ENCODE peak calls at places on chromosomes 7 and 10, in four cellular contexts. One of them, this sample, is unnamed.
A peak's percentile ranks its signal among the peaks of the same experiment; 100 is the strongest.

GRCh38 chr10:79185067-79185774 is 116.5 kb downstream of the ZMIZ1 start:
- DNase-seq in mammary epithelial cell: no peak
- DNase-seq in SK-N-SH: no peak
- DNase-seq in WTC11: no peak
- DNase-seq in this sample: peak; percentile 29

GRCh38 chr10:635088-635861 is 54.2 kb downstream of the DIP2C start:
- DNase-seq in mammary epithelial cell: no peak
- DNase-seq in SK-N-SH: no peak
- DNase-seq in WTC11: no peak
- DNase-seq in this sample: no peak

GRCh38 chr10:21363087-21363752 is 162.3 kb downstream of the SKIDA1 start:
- DNase-seq in mammary epithelial cell: no peak
- DNase-seq in SK-N-SH: no peak
- DNase-seq in WTC11: no peak
- DNase-seq in this sample: no peak

GRCh38 chr10:31758495-31758894 is 170.1 kb downstream of the ARHGAP12 start:
- DNase-seq in mammary epithelial cell: no peak
- DNase-seq in SK-N-SH: no peak
- DNase-seq in WTC11: no peak
- DNase-seq in this sample: no peak

GRCh38 chr7:119090851-119091250 is 866.3 kb downstream of the ANKRD7 start:
- DNase-seq in mammary epithelial cell: peak; percentile 28
- DNase-seq in SK-N-SH: no peak
- DNase-seq in WTC11: no peak
- DNase-seq in this sample: no peak

GRCh38 chr7:22452142-22452763 is 47.7 kb downstream of the STEAP1B start:
- DNase-seq in mammary epithelial cell: no peak
- DNase-seq in SK-N-SH: peak; percentile 74
- DNase-seq in WTC11: peak; percentile 86
- DNase-seq in this sample: peak; percentile 90

GRCh38 chr10:133235891-133236321 is 1.7 kb upstream of the VENTX start:
- DNase-seq in mammary epithelial cell: no peak
- DNase-seq in SK-N-SH: no peak
- DNase-seq in WTC11: no peak
- DNase-seq in this sample: no peak

GRCh38 chr7:2170576-2171521 is 61.9 kb downstream of the MAD1L1 start:
- DNase-seq in mammary epithelial cell: no peak
- DNase-seq in SK-N-SH: peak; percentile 36
- DNase-seq in WTC11: no peak
- DNase-seq in this sample: no peak

GRCh38 chr10:57921140-57921539 is 346.6 kb downstream of the IPMK start:
- DNase-seq in mammary epithelial cell: peak; percentile 37
- DNase-seq in SK-N-SH: no peak
- DNase-seq in WTC11: no peak
- DNase-seq in this sample: no peak

GRCh38 chr7:1693991-1694524 is 24.0 kb downstream of the ELFN1 start:
- DNase-seq in mammary epithelial cell: no peak
- DNase-seq in SK-N-SH: peak; percentile 80
- DNase-seq in WTC11: peak; percentile 82
- DNase-seq in this sample: no peak

GRCh38 chr7:27221201-27221797 is 21.3 kb upstream of the EVX1 start:
- DNase-seq in mammary epithelial cell: peak; percentile 46
- DNase-seq in SK-N-SH: no peak
- DNase-seq in WTC11: no peak
- DNase-seq in this sample: no peak

GRCh38 chr10:73095479-73096021 is 1.1 kb downstream of the P4HA1 start:
- DNase-seq in mammary epithelial cell: peak; percentile 53
- DNase-seq in SK-N-SH: peak; percentile 39
- DNase-seq in WTC11: peak; percentile 28
- DNase-seq in this sample: no peak

GRCh38 chr7:123749537-123749857 is 694 bp upstream of the WASL start:
- DNase-seq in mammary epithelial cell: peak; percentile 79
- DNase-seq in SK-N-SH: no peak
- DNase-seq in WTC11: no peak
- DNase-seq in this sample: no peak
- TF ChIP-seq CTCF in mammary epithelial cell: peak; percentile 13
- TF ChIP-seq CTCF in SK-N-SH: peak; percentile 42
- TF ChIP-seq CTCF in WTC11: no peak
- TF ChIP-seq CTCF in this sample: peak; percentile 5

GRCh38 chr10:92027141-92027540 is 103.6 kb downstream of the BTAF1 start:
- DNase-seq in mammary epithelial cell: no peak
- DNase-seq in SK-N-SH: no peak
- DNase-seq in WTC11: no peak
- DNase-seq in this sample: no peak

DNA sequence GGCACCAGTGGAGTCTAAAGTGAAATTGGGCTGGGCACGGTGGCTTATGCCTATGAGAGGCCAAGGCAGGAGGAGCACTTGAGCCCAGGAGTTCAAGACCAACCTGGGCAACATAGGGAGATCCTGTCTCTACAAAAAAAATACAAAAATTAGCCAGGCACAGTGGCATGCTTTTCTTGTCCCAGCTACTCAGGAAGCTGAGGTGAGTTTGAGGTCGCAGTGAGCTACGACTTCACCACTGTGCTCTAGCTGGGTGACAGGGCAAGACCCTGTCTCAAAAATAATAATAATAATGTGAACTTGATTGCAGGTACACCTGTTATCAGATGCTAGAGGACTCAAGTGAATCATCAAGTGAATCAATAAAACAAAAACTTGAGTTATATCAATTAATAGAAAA is 108.0 kb downstream of the BTAF1 start:
- DNase-seq in mammary epithelial cell: no peak
- DNase-seq in SK-N-SH: no peak
- DNase-seq in WTC11: no peak
- DNase-seq in this sample: no peak
- TF ChIP-seq CTCF in mammary epithelial cell: no peak
- TF ChIP-seq CTCF in SK-N-SH: no peak
- TF ChIP-seq CTCF in WTC11: no peak
- TF ChIP-seq CTCF in this sample: no peak

DNA sequence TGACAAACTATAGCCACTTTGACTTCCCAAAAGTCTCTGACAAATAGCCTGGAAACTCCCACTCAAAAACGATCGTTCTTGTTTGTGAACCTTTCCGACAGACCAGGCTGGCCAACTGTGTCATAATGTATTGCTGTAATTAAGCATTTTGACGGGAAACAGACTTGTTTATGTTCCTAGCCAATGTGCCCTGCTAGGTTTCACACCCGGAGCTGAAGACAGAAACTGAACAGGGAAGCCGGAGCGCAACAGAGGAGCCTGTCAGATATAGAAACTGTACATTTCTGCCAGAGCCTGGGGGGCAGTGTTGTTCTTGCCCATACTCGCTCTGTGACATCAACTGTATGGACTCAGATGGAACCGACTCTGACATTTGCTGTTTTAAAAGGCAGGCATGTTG is 55.3 kb upstream of the C7orf33 start:
- DNase-seq in mammary epithelial cell: peak; percentile 60
- DNase-seq in SK-N-SH: peak; percentile 55
- DNase-seq in WTC11: no peak
- DNase-seq in this sample: no peak
- TF ChIP-seq CTCF in mammary epithelial cell: no peak
- TF ChIP-seq CTCF in SK-N-SH: peak; percentile 48
- TF ChIP-seq CTCF in WTC11: no peak
- TF ChIP-seq CTCF in this sample: no peak

DNA sequence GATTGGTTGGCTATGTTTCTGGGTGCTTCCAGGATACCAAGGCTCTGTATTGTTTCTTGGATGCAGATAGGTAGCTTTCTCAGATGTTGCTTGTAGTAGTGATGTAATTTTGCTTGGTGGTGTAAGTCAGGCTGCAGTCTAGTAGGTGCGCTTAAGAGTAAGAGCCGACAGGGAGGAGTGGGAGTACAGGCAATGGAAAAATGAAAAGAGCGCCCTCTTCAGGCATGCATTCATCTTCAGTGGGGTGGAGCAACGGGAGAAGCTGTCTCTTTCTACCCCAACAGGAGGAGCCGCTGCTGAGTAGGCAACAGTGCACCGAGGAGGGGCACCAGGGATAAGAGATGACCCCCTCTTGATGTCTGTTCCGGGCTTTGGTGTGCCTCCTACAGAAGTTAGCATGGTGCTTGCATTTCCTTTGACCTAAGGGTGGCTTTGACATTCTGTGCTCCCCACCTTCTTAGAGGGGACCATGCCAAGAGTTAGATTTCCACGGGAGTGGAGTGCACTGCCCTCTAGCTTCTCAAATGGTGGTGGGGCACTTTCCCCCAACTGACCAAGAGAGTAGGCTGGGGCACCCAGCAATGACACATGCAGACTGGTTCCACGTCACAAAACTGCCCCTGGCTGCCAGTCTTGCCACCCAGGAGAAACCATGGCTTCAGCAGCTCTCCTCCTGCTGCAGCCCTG is 56.1 kb downstream of the ZNF783 start:
- DNase-seq in mammary epithelial cell: no peak
- DNase-seq in SK-N-SH: no peak
- DNase-seq in WTC11: peak; percentile 78
- DNase-seq in this sample: no peak
- TF ChIP-seq CTCF in mammary epithelial cell: peak; percentile 2
- TF ChIP-seq CTCF in SK-N-SH: peak; percentile 23
- TF ChIP-seq CTCF in WTC11: peak; percentile 29
- TF ChIP-seq CTCF in this sample: no peak

GRCh38 chr7:156169474-156170370 is 357.5 kb upstream of the SHH start:
- DNase-seq in mammary epithelial cell: no peak
- DNase-seq in SK-N-SH: no peak
- DNase-seq in WTC11: no peak
- DNase-seq in this sample: peak; percentile 33

GRCh38 chr7:156168434-156168833 is 356.2 kb upstream of the SHH start:
- DNase-seq in mammary epithelial cell: no peak
- DNase-seq in SK-N-SH: no peak
- DNase-seq in WTC11: no peak
- DNase-seq in this sample: no peak

GRCh38 chr7:156166692-156167416 is 354.6 kb upstream of the SHH start:
- DNase-seq in mammary epithelial cell: no peak
- DNase-seq in SK-N-SH: no peak
- DNase-seq in WTC11: no peak
- DNase-seq in this sample: no peak

GRCh38 chr7:156167987-156168386 is 355.7 kb upstream of the SHH start:
- DNase-seq in mammary epithelial cell: no peak
- DNase-seq in SK-N-SH: no peak
- DNase-seq in WTC11: no peak
- DNase-seq in this sample: no peak

DNA sequence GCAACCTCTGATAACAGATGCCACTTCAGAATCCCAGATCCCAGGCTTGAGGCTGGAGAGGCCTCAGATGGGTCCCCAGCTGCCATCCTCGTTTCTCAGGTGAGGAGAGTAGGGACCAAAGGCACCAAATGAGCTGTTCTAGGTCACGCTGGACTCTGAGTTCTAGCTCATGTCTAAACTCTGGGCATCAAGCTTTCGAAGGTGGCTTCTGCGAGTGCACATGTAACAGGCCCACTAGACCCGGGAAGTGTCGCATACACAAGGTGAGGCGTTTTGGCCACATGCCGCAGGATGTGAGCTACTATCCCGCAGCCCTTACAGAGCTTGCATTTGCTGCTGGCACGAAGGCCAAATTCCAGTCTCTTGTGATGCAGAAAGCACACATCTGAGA is 355.1 kb upstream of the SHH start:
- DNase-seq in mammary epithelial cell: no peak
- DNase-seq in SK-N-SH: no peak
- DNase-seq in WTC11: no peak
- DNase-seq in this sample: no peak
- TF ChIP-seq CTCF in mammary epithelial cell: no peak
- TF ChIP-seq CTCF in SK-N-SH: no peak
- TF ChIP-seq CTCF in WTC11: no peak
- TF ChIP-seq CTCF in this sample: no peak

DNA sequence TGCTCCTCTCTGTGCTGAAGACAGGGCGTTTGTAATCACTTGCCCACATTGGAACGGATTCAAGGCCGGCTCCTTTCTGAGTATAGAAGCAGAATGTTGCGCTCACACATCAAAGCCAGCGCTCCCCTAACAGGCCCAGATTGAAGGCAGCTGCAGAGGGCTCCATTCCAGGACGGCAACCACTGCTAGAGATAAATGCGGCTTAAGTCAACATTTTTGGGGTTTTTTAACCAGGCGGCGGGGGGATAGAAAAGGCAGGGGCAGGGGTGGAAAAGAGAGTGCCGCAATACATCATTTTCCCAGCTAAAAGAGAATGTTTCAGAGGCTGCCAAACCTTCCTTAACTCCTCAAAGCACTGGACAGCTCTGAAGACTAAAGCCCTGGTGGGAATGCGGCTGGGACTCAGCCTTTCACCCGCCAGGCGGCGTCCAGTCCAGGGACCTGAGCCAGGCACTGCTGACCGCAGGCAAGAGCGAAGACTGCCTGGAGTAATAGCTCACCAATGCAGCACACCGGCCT is 189.6 kb downstream of the TNS3 start:
- DNase-seq in mammary epithelial cell: no peak
- DNase-seq in SK-N-SH: no peak
- DNase-seq in WTC11: no peak
- DNase-seq in this sample: no peak
- TF ChIP-seq CTCF in mammary epithelial cell: no peak
- TF ChIP-seq CTCF in SK-N-SH: no peak
- TF ChIP-seq CTCF in WTC11: no peak
- TF ChIP-seq CTCF in this sample: no peak

This sample was measured in mucosa of descending colon.